ENCODE peak calls at places on chromosomes 1 and 21, in nine cellular contexts. F is NCI-H345; A is brain microvascular endothelial cell; G is hypothalamus; S is activated CD8-positive, alpha-beta memory T cell treated with anti-CD3 and anti-CD28 coated beads, Interleukin-2, amount 50 U/mL, for 48 hours; Y is stimulated activated naive CD8-positive, alpha-beta T cell treated with anti-CD3 and anti-CD28 coated beads, Interleukin-15, Interleukin-2, amounts not matched to agents 100 U/mL and 50 U/mL, for 24 hours; B is Daoy; N is endothelial cell; P is caudate nucleus. X is an unnamed sample.

GRCh38 chr1:153587314-153587713 is 21.7 kb upstream of the S100A2 start:
- DNase-seq in F (no peak), A (no peak), G (no peak), S (no peak), Y (no peak), B (peak; percentile 35), N (no peak), P (no peak), X (no peak)

GRCh38 chr1:230300322-230301301 is 125.5 kb downstream of the PGBD5 start:
- DNase-seq in F (peak; percentile 61), A (no peak), G (no peak), S (no peak), Y (no peak), B (no peak), N (no peak), P (no peak), X (no peak)

GRCh38 chr1:168362991-168363390 is 82.3 kb downstream of the TBX19 start:
- DNase-seq in F (no peak), A (no peak), G (no peak), S (no peak), Y (no peak), B (no peak), N (no peak), P (no peak), X (no peak)

GRCh38 chr1:113390871-113391642 is 742 bp downstream of the MAGI3 start:
- DNase-seq in F (peak; percentile 41), A (no peak), G (no peak), S (peak; percentile 76), Y (peak; percentile 43), B (peak; percentile 72), N (peak; percentile 44), P (peak; percentile 11), X (peak; percentile 60)

GRCh38 chr1:164801791-164802572 is 243.0 kb downstream of the PBX1 start:
- DNase-seq in F (no peak), A (no peak), G (no peak), S (no peak), Y (no peak), B (no peak), N (no peak), P (no peak), X (no peak)

GRCh38 chr1:206797534-206798383 is 25.5 kb upstream of the IL10 start:
- DNase-seq in F (no peak), A (no peak), G (no peak), S (no peak), Y (no peak), B (peak; percentile 37), N (peak; percentile 45), P (no peak), X (no peak)

GRCh38 chr21:42654913-42655796 is 1.7 kb downstream of the PDE9A start:
- DNase-seq in F (no peak), A (no peak), G (no peak), S (no peak), Y (peak; percentile 22), B (no peak), N (no peak), P (no peak), X (peak; percentile 34)

GRCh38 chr1:27447883-27448282 is 42.1 kb downstream of the WASF2 start:
- DNase-seq in F (no peak), A (no peak), G (no peak), S (no peak), Y (no peak), B (no peak), N (no peak), P (no peak), X (no peak)

GRCh38 chr1:28914228-28915035 is at the start of gene EPB41:
- DNase-seq in F (peak; percentile 97), A (peak; percentile 70), G (peak; percentile 56), S (peak; percentile 95), Y (peak; percentile 95), B (peak; percentile 98), N (peak; percentile 92), P (peak; percentile 58), X (peak; percentile 94)

GRCh38 chr1:95312181-95312580 is 78.2 kb downstream of the RWDD3 start:
- DNase-seq in F (no peak), A (no peak), G (no peak), S (no peak), Y (no peak), B (no peak), N (no peak), P (no peak), X (no peak)